ENCODE peak calls at places on chromosomes 7 and 10, in nine cellular contexts. B is HFF-Myc; U is smooth muscle cell of the brain vasculature; L is SK-N-DZ; G is central memory CD8-positive, alpha-beta T cell; P is GDM1; D is ELR; F is stimulated activated CD4-positive, alpha-beta T cell treated with anti-CD3 and anti-CD28 coated beads, Interleukin-15, amount 100 ng/mL, for 24 hours; R is Calu3. S is an unnamed sample.

GRCh38 chr10:131978851-131979250 is 2.9 kb downstream of the BNIP3 start:
- DNase-seq in B (no peak), D (no peak), U (no peak), F (no peak), R (no peak), G (no peak), P (no peak), L (no peak), S (no peak)

GRCh38 chr10:4506087-4506486 is 319.9 kb upstream of the AKR1E2 start:
- DNase-seq in U (no peak), R (no peak), D (peak), F (no peak), L (no peak), B (no peak), P (no peak), G (no peak), S (no peak)

GRCh38 chr7:5602734-5603133 is 178.7 kb downstream of the RNF216 start:
- DNase-seq in F (no peak), P (no peak), L (no peak), R (no peak), B (no peak), D (no peak), G (no peak), U (no peak), S (no peak)

GRCh38 chr10:12521423-12521822 is 172.1 kb downstream of the CAMK1D start:
- DNase-seq in P (no peak), R (no peak), B (no peak), G (no peak), D (no peak), U (no peak), L (no peak), F (no peak), S (no peak)

GRCh38 chr10:29120216-29120615 is 168.7 kb upstream of the LYZL1 start:
- DNase-seq in F (no peak), U (no peak), L (no peak), D (peak), P (no peak), B (no peak), G (no peak), R (peak), S (no peak)

GRCh38 chr10:37588299-37588698 is 269.1 kb downstream of the ZNF248 start:
- DNase-seq in R (no peak), G (no peak), B (no peak), P (no peak), U (no peak), L (no peak), F (no peak), D (no peak), S (no peak)

GRCh38 chr7:11251436-11251835 is 277.8 kb downstream of the PHF14 start:
- DNase-seq in P (no peak), U (no peak), G (no peak), L (no peak), B (no peak), D (no peak), R (no peak), F (no peak), S (no peak)

GRCh38 chr10:126092806-126093205 is 196.4 kb downstream of the FANK1 start:
- DNase-seq in F (no peak), P (no peak), U (no peak), G (no peak), B (no peak), L (no peak), R (no peak), D (peak), S (no peak)

GRCh38 chr10:21327239-21327993 is 198.1 kb downstream of the SKIDA1 start:
- DNase-seq in B (no peak), R (no peak), F (peak), U (no peak), D (no peak), G (no peak), P (no peak), L (no peak), S (no peak)

GRCh38 chr10:123999956-124000615 is 93.3 kb downstream of the CHST15 start:
- DNase-seq in B (no peak), F (no peak), D (no peak), G (no peak), R (no peak), L (no peak), U (no peak), P (no peak), S (no peak)

GRCh38 chr7:6171532-6172330 is 100.7 kb downstream of the CYTH3 start:
- DNase-seq in F (no peak), B (no peak), D (no peak), U (no peak), G (no peak), R (no peak), P (no peak), L (peak), S (no peak)

GRCh38 chr7:101243786-101244384 is 996 bp downstream of the FIS1 start:
- DNase-seq in G (no peak), B (no peak), R (no peak), D (peak), P (no peak), U (no peak), L (no peak), F (no peak), S (peak)